ENCODE peak calls at places on chromosomes 4 and X, in eight cellular contexts. One of them, this sample, is unnamed.

GRCh38 chr4:67327245-67327860 is 217.9 kb downstream of the CENPC start:
- DNase-seq in H1: peak; percentile 7
- DNase-seq in HL-60: peak; percentile 14
- DNase-seq in upper lobe of left lung: no peak
- DNase-seq in transverse colon: peak; percentile 46
- DNase-seq in prostate gland: peak; percentile 35
- DNase-seq in K562: peak; percentile 72
- DNase-seq in GM23338: peak; percentile 91
- DNase-seq in this sample: no peak

GRCh38 chr4:150664935-150665334 is 83.0 kb downstream of the MAB21L2 start:
- DNase-seq in H1: no peak
- DNase-seq in HL-60: no peak
- DNase-seq in upper lobe of left lung: no peak
- DNase-seq in transverse colon: no peak
- DNase-seq in prostate gland: no peak
- DNase-seq in K562: no peak
- DNase-seq in GM23338: no peak
- DNase-seq in this sample: no peak

GRCh38 chrX:155065035-155065734 is 5.8 kb downstream of the CMC4 start:
- DNase-seq in H1: no peak
- DNase-seq in HL-60: no peak
- DNase-seq in upper lobe of left lung: no peak
- DNase-seq in transverse colon: no peak
- DNase-seq in prostate gland: no peak
- DNase-seq in K562: no peak
- DNase-seq in GM23338: no peak
- DNase-seq in this sample: no peak

GRCh38 chr4:36269116-36269515 is 12.3 kb upstream of the DTHD1 start:
- DNase-seq in H1: no peak
- DNase-seq in HL-60: no peak
- DNase-seq in upper lobe of left lung: no peak
- DNase-seq in transverse colon: no peak
- DNase-seq in prostate gland: no peak
- DNase-seq in K562: no peak
- DNase-seq in GM23338: no peak
- DNase-seq in this sample: no peak

GRCh38 chr4:44487341-44487740 is 38.7 kb upstream of the KCTD8 start:
- DNase-seq in H1: no peak
- DNase-seq in HL-60: no peak
- DNase-seq in upper lobe of left lung: no peak
- DNase-seq in transverse colon: no peak
- DNase-seq in prostate gland: no peak
- DNase-seq in K562: no peak
- DNase-seq in GM23338: no peak
- DNase-seq in this sample: no peak

GRCh38 chrX:154411322-154411980 is at the start of gene TAFAZZIN:
- DNase-seq in H1: no peak
- DNase-seq in HL-60: peak; percentile 31
- DNase-seq in upper lobe of left lung: peak; percentile 94
- DNase-seq in transverse colon: peak; percentile 84
- DNase-seq in prostate gland: peak; percentile 44
- DNase-seq in K562: peak; percentile 82
- DNase-seq in GM23338: peak; percentile 72
- DNase-seq in this sample: peak; percentile 77

GRCh38 chrX:12885508-12885907 is 18.6 kb downstream of the TLR7 start:
- DNase-seq in H1: no peak
- DNase-seq in HL-60: no peak
- DNase-seq in upper lobe of left lung: no peak
- DNase-seq in transverse colon: no peak
- DNase-seq in prostate gland: no peak
- DNase-seq in K562: no peak
- DNase-seq in GM23338: no peak
- DNase-seq in this sample: no peak

GRCh38 chr4:5018096-5018495 is 1.2 kb downstream of the CYTL1 start:
- DNase-seq in H1: no peak
- DNase-seq in HL-60: no peak
- DNase-seq in upper lobe of left lung: no peak
- DNase-seq in transverse colon: no peak
- DNase-seq in prostate gland: no peak
- DNase-seq in K562: no peak
- DNase-seq in GM23338: no peak
- DNase-seq in this sample: no peak

GRCh38 chrX:118974088-118974907 is at the start of gene LONRF3:
- DNase-seq in H1: no peak
- DNase-seq in HL-60: peak; percentile 53
- DNase-seq in upper lobe of left lung: peak; percentile 92
- DNase-seq in transverse colon: peak; percentile 79
- DNase-seq in prostate gland: peak; percentile 68
- DNase-seq in K562: peak; percentile 60
- DNase-seq in GM23338: no peak
- DNase-seq in this sample: peak; percentile 90

DNA sequence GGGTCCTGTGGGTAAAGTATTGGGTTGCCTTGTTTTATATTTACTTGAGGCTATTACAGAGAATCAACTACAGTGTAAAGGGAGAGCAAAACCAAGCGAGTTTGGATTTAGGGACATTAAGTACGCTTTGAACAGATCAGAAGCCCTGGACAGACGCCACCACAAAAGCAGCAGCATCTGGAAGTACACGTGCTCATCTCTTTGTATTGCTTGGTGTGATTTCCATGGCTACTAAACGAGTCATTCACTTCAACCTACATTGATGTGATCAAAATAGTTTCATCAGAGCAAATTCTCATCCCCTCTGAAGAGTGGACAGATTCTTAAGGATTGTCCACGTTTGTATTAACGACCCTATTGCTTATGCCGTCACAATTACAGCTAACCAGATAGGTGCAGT is 85.1 kb downstream of the SORBS2 start:
- DNase-seq in H1: no peak
- DNase-seq in HL-60: no peak
- DNase-seq in upper lobe of left lung: no peak
- DNase-seq in transverse colon: peak; percentile 24
- DNase-seq in prostate gland: no peak
- DNase-seq in K562: no peak
- DNase-seq in GM23338: no peak
- DNase-seq in this sample: peak; percentile 79
- TF ChIP-seq POLR2AphosphoS5 in H1: no peak
- TF ChIP-seq POLR2AphosphoS5 in HL-60: no peak
- TF ChIP-seq POLR2AphosphoS5 in upper lobe of left lung: no peak
- TF ChIP-seq POLR2AphosphoS5 in transverse colon: peak; percentile 25
- TF ChIP-seq POLR2AphosphoS5 in prostate gland: no peak
- TF ChIP-seq POLR2AphosphoS5 in K562: no peak
- TF ChIP-seq POLR2AphosphoS5 in GM23338: no peak
- TF ChIP-seq POLR2AphosphoS5 in this sample: no peak

DNA sequence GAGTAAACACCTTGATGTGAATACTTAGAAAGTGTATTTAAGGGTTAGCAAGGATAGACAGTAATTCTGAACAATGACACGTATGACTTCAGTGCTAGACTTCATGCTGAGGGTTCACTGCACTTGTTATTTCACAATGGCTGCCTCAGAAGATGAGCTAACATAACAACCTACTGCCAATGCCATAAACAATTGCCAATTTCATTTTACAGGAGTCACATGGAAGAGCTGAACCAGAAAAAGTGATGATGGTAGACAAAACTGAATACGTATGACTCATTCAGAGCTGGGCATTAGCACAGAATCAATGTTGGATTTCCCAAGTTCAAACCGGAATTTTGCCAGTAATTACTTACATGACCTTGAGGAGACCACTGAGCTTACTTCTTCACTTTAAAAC is 868.7 kb upstream of the SLIT2 start:
- DNase-seq in H1: no peak
- DNase-seq in HL-60: no peak
- DNase-seq in upper lobe of left lung: no peak
- DNase-seq in transverse colon: no peak
- DNase-seq in prostate gland: no peak
- DNase-seq in K562: no peak
- DNase-seq in GM23338: no peak
- DNase-seq in this sample: no peak
- TF ChIP-seq POLR2AphosphoS5 in H1: no peak
- TF ChIP-seq POLR2AphosphoS5 in HL-60: no peak
- TF ChIP-seq POLR2AphosphoS5 in upper lobe of left lung: no peak
- TF ChIP-seq POLR2AphosphoS5 in transverse colon: no peak
- TF ChIP-seq POLR2AphosphoS5 in prostate gland: no peak
- TF ChIP-seq POLR2AphosphoS5 in K562: no peak
- TF ChIP-seq POLR2AphosphoS5 in GM23338: no peak
- TF ChIP-seq POLR2AphosphoS5 in this sample: no peak

GRCh38 chr4:83255584-83255983 is 29.0 kb downstream of the COQ2 start:
- DNase-seq in H1: no peak
- DNase-seq in HL-60: no peak
- DNase-seq in upper lobe of left lung: no peak
- DNase-seq in transverse colon: no peak
- DNase-seq in prostate gland: no peak
- DNase-seq in K562: no peak
- DNase-seq in GM23338: no peak
- DNase-seq in this sample: no peak
- TF ChIP-seq POLR2AphosphoS5 in H1: no peak
- TF ChIP-seq POLR2AphosphoS5 in HL-60: no peak
- TF ChIP-seq POLR2AphosphoS5 in upper lobe of left lung: no peak
- TF ChIP-seq POLR2AphosphoS5 in transverse colon: peak; percentile 68
- TF ChIP-seq POLR2AphosphoS5 in prostate gland: no peak
- TF ChIP-seq POLR2AphosphoS5 in K562: no peak
- TF ChIP-seq POLR2AphosphoS5 in GM23338: no peak
- TF ChIP-seq POLR2AphosphoS5 in this sample: no peak

GRCh38 chr4:45569619-45570018 is 554.2 kb downstream of the GABRG1 start:
- DNase-seq in H1: no peak
- DNase-seq in HL-60: no peak
- DNase-seq in upper lobe of left lung: no peak
- DNase-seq in transverse colon: no peak
- DNase-seq in prostate gland: no peak
- DNase-seq in K562: no peak
- DNase-seq in GM23338: no peak
- DNase-seq in this sample: no peak

GRCh38 chr4:45566896-45567603 is 556.8 kb downstream of the GABRG1 start:
- DNase-seq in H1: no peak
- DNase-seq in HL-60: no peak
- DNase-seq in upper lobe of left lung: peak; percentile 69
- DNase-seq in transverse colon: no peak
- DNase-seq in prostate gland: no peak
- DNase-seq in K562: no peak
- DNase-seq in GM23338: no peak
- DNase-seq in this sample: no peak

GRCh38 chr4:45568694-45569093 is 555.2 kb downstream of the GABRG1 start:
- DNase-seq in H1: no peak
- DNase-seq in HL-60: no peak
- DNase-seq in upper lobe of left lung: no peak
- DNase-seq in transverse colon: no peak
- DNase-seq in prostate gland: no peak
- DNase-seq in K562: no peak
- DNase-seq in GM23338: no peak
- DNase-seq in this sample: no peak
- TF ChIP-seq POLR2AphosphoS5 in H1: no peak
- TF ChIP-seq POLR2AphosphoS5 in HL-60: no peak
- TF ChIP-seq POLR2AphosphoS5 in upper lobe of left lung: no peak
- TF ChIP-seq POLR2AphosphoS5 in transverse colon: no peak
- TF ChIP-seq POLR2AphosphoS5 in prostate gland: no peak
- TF ChIP-seq POLR2AphosphoS5 in K562: no peak
- TF ChIP-seq POLR2AphosphoS5 in GM23338: no peak
- TF ChIP-seq POLR2AphosphoS5 in this sample: no peak

GRCh38 chr4:143367863-143368262 is 31.2 kb downstream of the GAB1 start:
- DNase-seq in H1: no peak
- DNase-seq in HL-60: no peak
- DNase-seq in upper lobe of left lung: no peak
- DNase-seq in transverse colon: no peak
- DNase-seq in prostate gland: no peak
- DNase-seq in K562: no peak
- DNase-seq in GM23338: no peak
- DNase-seq in this sample: no peak
- TF ChIP-seq POLR2AphosphoS5 in H1: no peak
- TF ChIP-seq POLR2AphosphoS5 in HL-60: no peak
- TF ChIP-seq POLR2AphosphoS5 in upper lobe of left lung: no peak
- TF ChIP-seq POLR2AphosphoS5 in transverse colon: no peak
- TF ChIP-seq POLR2AphosphoS5 in prostate gland: no peak
- TF ChIP-seq POLR2AphosphoS5 in K562: no peak
- TF ChIP-seq POLR2AphosphoS5 in GM23338: no peak
- TF ChIP-seq POLR2AphosphoS5 in this sample: no peak

GRCh38 chrX:142891046-142891445 is 134.7 kb upstream of the SPANXN4 start:
- DNase-seq in H1: no peak
- DNase-seq in HL-60: no peak
- DNase-seq in upper lobe of left lung: no peak
- DNase-seq in transverse colon: no peak
- DNase-seq in prostate gland: no peak
- DNase-seq in K562: no peak
- DNase-seq in GM23338: no peak
- DNase-seq in this sample: no peak
- TF ChIP-seq POLR2AphosphoS5 in H1: no peak
- TF ChIP-seq POLR2AphosphoS5 in HL-60: no peak
- TF ChIP-seq POLR2AphosphoS5 in upper lobe of left lung: no peak
- TF ChIP-seq POLR2AphosphoS5 in transverse colon: no peak
- TF ChIP-seq POLR2AphosphoS5 in prostate gland: no peak
- TF ChIP-seq POLR2AphosphoS5 in K562: no peak
- TF ChIP-seq POLR2AphosphoS5 in GM23338: no peak
- TF ChIP-seq POLR2AphosphoS5 in this sample: no peak

GRCh38 chr4:148376151-148376550 is 66.1 kb downstream of the NR3C2 start:
- DNase-seq in H1: no peak
- DNase-seq in HL-60: peak; percentile 6
- DNase-seq in upper lobe of left lung: no peak
- DNase-seq in transverse colon: peak; percentile 72
- DNase-seq in prostate gland: peak; percentile 25
- DNase-seq in K562: no peak
- DNase-seq in GM23338: no peak
- DNase-seq in this sample: no peak
- TF ChIP-seq POLR2AphosphoS5 in H1: no peak
- TF ChIP-seq POLR2AphosphoS5 in HL-60: no peak
- TF ChIP-seq POLR2AphosphoS5 in upper lobe of left lung: no peak
- TF ChIP-seq POLR2AphosphoS5 in transverse colon: peak; percentile 58
- TF ChIP-seq POLR2AphosphoS5 in prostate gland: peak; percentile 26
- TF ChIP-seq POLR2AphosphoS5 in K562: no peak
- TF ChIP-seq POLR2AphosphoS5 in GM23338: no peak
- TF ChIP-seq POLR2AphosphoS5 in this sample: no peak

DNA sequence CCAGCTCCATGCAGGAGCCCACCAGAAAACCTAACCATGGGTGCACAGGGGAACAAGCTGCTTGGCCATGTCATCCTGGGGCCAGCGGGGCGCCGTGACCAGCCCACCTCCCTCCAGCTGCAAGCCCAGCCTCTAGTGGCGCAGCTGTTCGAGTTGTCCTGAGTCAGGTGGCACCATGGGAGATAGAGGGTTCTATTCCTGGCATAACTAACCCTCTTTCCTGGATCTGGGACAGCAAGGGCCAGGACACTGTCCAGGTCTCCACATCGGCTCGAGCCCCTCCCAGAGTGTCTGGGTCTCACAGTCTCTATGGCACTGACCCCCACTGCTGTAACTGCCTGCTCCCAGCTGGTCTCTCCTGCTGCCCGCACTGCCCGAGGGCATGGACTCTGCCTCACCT is 16.7 kb downstream of the ABLIM2 start:
- DNase-seq in H1: no peak
- DNase-seq in HL-60: no peak
- DNase-seq in upper lobe of left lung: no peak
- DNase-seq in transverse colon: no peak
- DNase-seq in prostate gland: no peak
- DNase-seq in K562: no peak
- DNase-seq in GM23338: no peak
- DNase-seq in this sample: no peak
- TF ChIP-seq POLR2AphosphoS5 in H1: no peak
- TF ChIP-seq POLR2AphosphoS5 in HL-60: no peak
- TF ChIP-seq POLR2AphosphoS5 in upper lobe of left lung: no peak
- TF ChIP-seq POLR2AphosphoS5 in transverse colon: no peak
- TF ChIP-seq POLR2AphosphoS5 in prostate gland: no peak
- TF ChIP-seq POLR2AphosphoS5 in K562: no peak
- TF ChIP-seq POLR2AphosphoS5 in GM23338: no peak
- TF ChIP-seq POLR2AphosphoS5 in this sample: no peak

GRCh38 chrX:20144491-20144890 is 2.9 kb upstream of the EIF1AX start:
- DNase-seq in H1: no peak
- DNase-seq in HL-60: no peak
- DNase-seq in upper lobe of left lung: no peak
- DNase-seq in transverse colon: no peak
- DNase-seq in prostate gland: no peak
- DNase-seq in K562: no peak
- DNase-seq in GM23338: no peak
- DNase-seq in this sample: no peak
- TF ChIP-seq POLR2AphosphoS5 in H1: no peak
- TF ChIP-seq POLR2AphosphoS5 in HL-60: no peak
- TF ChIP-seq POLR2AphosphoS5 in upper lobe of left lung: no peak
- TF ChIP-seq POLR2AphosphoS5 in transverse colon: no peak
- TF ChIP-seq POLR2AphosphoS5 in prostate gland: no peak
- TF ChIP-seq POLR2AphosphoS5 in K562: no peak
- TF ChIP-seq POLR2AphosphoS5 in GM23338: no peak
- TF ChIP-seq POLR2AphosphoS5 in this sample: no peak

This sample was measured in suprapubic skin.